ENCODE peak calls at places on chromosomes 16 and 17, in eight cellular contexts. J is mucosa of descending colon; H is frontal cortex; K is activated effector memory CD4-positive, alpha-beta T cell treated with Interleukin-2 at 50 U/mL for 16 hours; Z is NCI-H69; W is stimulated activated CD4-positive, alpha-beta T cell treated with anti-CD3 and anti-CD28 coated beads, Interleukin-15, amount 100 ng/mL, for 1 hour; X is HFFc6; Q is epithelial cell of esophagus. O is an unnamed sample.

GRCh38 chr17:28328325-28328724 is 6.9 kb downstream of the IFT20 start:
- DNase-seq in H (no peak), X (no peak), K (no peak), Z (no peak), Q (no peak), J (no peak), W (no peak), O (peak)

GRCh38 chr17:4843451-4843850 is 10.3 kb downstream of the MINK1 start:
- DNase-seq in J (no peak), Z (no peak), W (no peak), Q (no peak), H (no peak), X (no peak), K (no peak), O (no peak)

GRCh38 chr17:78163881-78164747 is 4.3 kb upstream of the SYNGR2 start:
- DNase-seq in W (no peak), Q (no peak), Z (no peak), X (no peak), J (no peak), K (no peak), H (no peak), O (no peak)

GRCh38 chr17:30443721-30444120 is 33.5 kb upstream of the GOSR1 start:
- DNase-seq in J (no peak), Q (no peak), X (no peak), K (no peak), Z (no peak), W (no peak), H (no peak), O (no peak)

GRCh38 chr16:11586856-11587642 is at the start of gene LITAF:
- DNase-seq in H (peak), W (peak), J (peak), Z (peak), K (peak), X (peak), Q (peak), O (peak)

GRCh38 chr17:47801176-47801765 is 20.3 kb downstream of the OSBPL7 start:
- DNase-seq in K (no peak), H (no peak), X (no peak), Z (no peak), W (no peak), J (no peak), Q (no peak), O (no peak)

GRCh38 chr16:17396762-17397498 is 73.8 kb downstream of the XYLT1 start:
- DNase-seq in W (no peak), K (peak), J (no peak), Z (no peak), X (peak), H (no peak), Q (no peak), O (peak)

GRCh38 chr17:77619326-77619725 is 339.2 kb upstream of the TNRC6C start:
- DNase-seq in X (no peak), Q (no peak), J (no peak), W (no peak), K (no peak), H (no peak), Z (no peak), O (no peak)

GRCh38 chr16:66255647-66256046 is 110.8 kb upstream of the CDH5 start:
- DNase-seq in Q (no peak), X (no peak), K (no peak), J (no peak), H (no peak), W (no peak), Z (no peak), O (no peak)

GRCh38 chr17:50289268-50289667 is 15.0 kb downstream of the TMEM92 start:
- DNase-seq in H (no peak), K (no peak), J (no peak), Z (no peak), W (no peak), Q (peak), X (peak), O (peak)

GRCh38 chr16:56617212-56618085 is 8.1 kb upstream of the MT1E start:
- DNase-seq in H (no peak), Q (peak), Z (peak), J (peak), K (no peak), X (no peak), W (peak), O (peak)

GRCh38 chr16:83624436-83625120 is 183.2 kb upstream of the HSBP1 start:
- DNase-seq in H (no peak), Q (no peak), X (no peak), K (no peak), J (no peak), W (no peak), Z (no peak), O (no peak)

GRCh38 chr17:45273551-45273957 is 11.7 kb upstream of the SPATA32 start:
- DNase-seq in Z (no peak), Q (no peak), K (no peak), X (no peak), W (no peak), H (no peak), J (no peak), O (no peak)

GRCh38 chr17:704111-704864 is 10.4 kb downstream of the VPS53 start:
- DNase-seq in W (no peak), K (no peak), Z (no peak), Q (no peak), J (no peak), H (no peak), X (no peak), O (no peak)

GRCh38 chr16:15857779-15858560 is 1.1 kb upstream of the MYH11 start:
- DNase-seq in Q (peak), H (peak), X (no peak), Z (peak), J (no peak), W (no peak), K (no peak), O (peak)

GRCh38 chr17:45440161-45440859 is 7.6 kb upstream of the ARHGAP27 start:
- DNase-seq in K (no peak), X (no peak), Z (peak), Q (peak), H (no peak), W (no peak), J (no peak), O (peak)

GRCh38 chr16:85428168-85428898 is 184.8 kb upstream of the GSE1 start:
- DNase-seq in Z (peak), X (no peak), W (peak), J (peak), K (peak), H (no peak), Q (peak), O (no peak)

GRCh38 chr17:79338142-79338541 is 263.5 kb downstream of the ENGASE start:
- DNase-seq in K (no peak), H (no peak), W (no peak), J (peak), X (no peak), Q (no peak), Z (no peak), O (no peak)

O was measured in fibroblast of lung.